ENCODE peak calls at places on chromosomes 16 and 17, in five cellular contexts. H, A, F, I and P are unnamed samples.

GRCh38 chr17:77363821-77364361 is 223.1 kb downstream of the SEC14L1 start:
- DNase-seq in A (peak; percentile 90), I (no peak), F (no peak), H (no peak), P (peak; percentile 9)

GRCh38 chr16:65195998-65196397 is 74.1 kb upstream of the CDH11 start:
- DNase-seq in F (no peak), I (no peak), A (no peak), H (no peak), P (no peak)

GRCh38 chr16:81668243-81669097 is 110.6 kb upstream of the PLCG2 start:
- DNase-seq in I (no peak), A (no peak), H (no peak), F (no peak), P (no peak)

GRCh38 chr17:80245566-80246265 is 14.9 kb upstream of the RNF213 start:
- DNase-seq in F (no peak), H (no peak), A (no peak), I (no peak), P (no peak)

GRCh38 chr16:69283851-69284250 is 27.3 kb upstream of the VPS4A start:
- DNase-seq in F (no peak), H (no peak), I (no peak), A (no peak), P (no peak)

GRCh38 chr16:81004646-81005353 is 1.9 kb downstream of the CMC2 start:
- DNase-seq in H (no peak), F (peak; percentile 46), A (no peak), I (no peak), P (no peak)

GRCh38 chr16:25481636-25482035 is 210.1 kb upstream of the HS3ST4 start:
- DNase-seq in A (no peak), F (no peak), I (no peak), H (no peak), P (no peak)

GRCh38 chr17:64621772-64622171 is 40.3 kb downstream of the SMURF2 start:
- DNase-seq in F (no peak), I (no peak), A (no peak), H (no peak), P (no peak)

GRCh38 chr17:15498107-15498506 is 30.7 kb upstream of the CDRT4 start:
- DNase-seq in H (no peak), I (no peak), F (no peak), A (no peak), P (no peak)

GRCh38 chr17:75843577-75844529 is at the start of gene UNC13D:
- DNase-seq in I (no peak), F (no peak), H (no peak), A (peak; percentile 86), P (peak; percentile 47)

GRCh38 chr16:58414938-58415451 is 22.7 kb downstream of the GINS3 start:
- DNase-seq in H (no peak), F (peak; percentile 30), I (no peak), A (no peak), P (no peak)

GRCh38 chr17:56599093-56599492 is 5.6 kb downstream of the NOG start:
- DNase-seq in I (no peak), A (no peak), H (no peak), F (no peak), P (no peak)

GRCh38 chr17:1030684-1031557 is 34.0 kb downstream of the TIMM22 start:
- DNase-seq in A (no peak), I (no peak), H (no peak), F (no peak), P (no peak)

GRCh38 chr17:29096094-29096493 is 53.2 kb downstream of the PIPOX start:
- DNase-seq in I (no peak), A (no peak), F (no peak), H (no peak), P (no peak)

GRCh38 chr17:27544350-27545131 is 86.4 kb upstream of the LGALS9 start:
- DNase-seq in F (no peak), H (no peak), A (no peak), I (no peak), P (no peak)

GRCh38 chr16:2964416-2965223 is 545 bp downstream of the KREMEN2 start:
- DNase-seq in H (no peak), I (no peak), A (peak; percentile 80), F (no peak), P (peak; percentile 97)

GRCh38 chr17:82819015-82819414 is 20.8 kb downstream of the ZNF750 start:
- DNase-seq in F (no peak), H (no peak), I (no peak), A (no peak), P (no peak)

GRCh38 chr16:1791943-1792812 is 1.3 kb downstream of the IGFALS start:
- DNase-seq in H (no peak), A (peak; percentile 72), F (no peak), I (no peak), P (no peak)

GRCh38 chr16:80948886-80949502 is 57.7 kb downstream of the CMC2 start:
- DNase-seq in H (no peak), F (peak; percentile 24), I (no peak), A (no peak), P (peak; percentile 19)

GRCh38 chr16:4748682-4749411 is 14.5 kb downstream of the DNAAF8 start:
- DNase-seq in H (no peak), F (no peak), A (no peak), I (no peak), P (no peak)

GRCh38 chr17:40515491-40516041 is 14.1 kb upstream of the TNS4 start:
- DNase-seq in I (no peak), H (no peak), A (no peak), F (no peak), P (no peak)

GRCh38 chr17:19372866-19373505 is 5.3 kb upstream of the MAPK7 start:
- DNase-seq in H (no peak), A (no peak), F (no peak), I (no peak), P (no peak)

GRCh38 chr17:48374650-48375230 is 55.3 kb downstream of the SKAP1 start:
- DNase-seq in A (no peak), F (no peak), I (no peak), H (no peak), P (peak; percentile 78)

GRCh38 chr16:54283735-54284318 is 2.8 kb downstream of the IRX3 start:
- DNase-seq in H (no peak), I (no peak), F (no peak), A (peak; percentile 67), P (no peak)

GRCh38 chr17:57243171-57243622 is 13.1 kb upstream of the MSI2 start:
- DNase-seq in F (peak; percentile 63), H (no peak), I (no peak), A (no peak), P (peak; percentile 76)

GRCh38 chr17:82751171-82751570 is 694 bp upstream of the TBCD start:
- DNase-seq in I (no peak), F (no peak), A (peak; percentile 84), H (no peak), P (no peak)

GRCh38 chr17:8900626-8901585 is 33.4 kb upstream of the PIK3R6 start:
- DNase-seq in A (no peak), H (no peak), F (no peak), I (no peak), P (no peak)
- TF ChIP-seq CTCF in A (no peak), H (no peak), F (no peak), I (no peak), P (no peak)

DNA sequence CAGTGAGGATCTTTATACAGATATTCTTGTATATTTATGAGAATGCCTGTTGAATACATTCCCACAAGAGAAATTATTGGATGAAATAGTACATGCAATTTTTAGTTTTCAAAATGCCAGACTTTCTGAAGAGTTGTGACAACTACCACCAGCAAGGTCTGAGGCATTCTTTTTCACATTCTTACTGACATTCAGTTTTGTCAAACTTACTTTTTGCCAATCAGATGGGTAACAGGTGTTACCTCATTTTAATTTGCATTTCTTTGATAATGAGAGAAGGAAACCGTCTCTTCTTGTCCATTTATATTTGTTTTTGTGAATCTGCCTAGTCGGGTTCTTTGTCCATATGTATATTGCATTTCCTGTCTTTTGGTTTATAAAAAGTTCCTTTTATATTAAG is 24.3 kb downstream of the NOL11 start:
- DNase-seq in H (no peak), I (no peak), F (no peak), A (no peak), P (no peak)
- H3K36me3 ChIP-seq in H (peaks cover 53% of the 10 kb centered on the region), I (peaks cover 82% of the 10 kb centered on the region), F (peaks cover 6% of the 10 kb centered on the region), A (peaks cover 58% of the 10 kb centered on the region), P (peaks cover 98% of the 10 kb centered on the region)

DNA sequence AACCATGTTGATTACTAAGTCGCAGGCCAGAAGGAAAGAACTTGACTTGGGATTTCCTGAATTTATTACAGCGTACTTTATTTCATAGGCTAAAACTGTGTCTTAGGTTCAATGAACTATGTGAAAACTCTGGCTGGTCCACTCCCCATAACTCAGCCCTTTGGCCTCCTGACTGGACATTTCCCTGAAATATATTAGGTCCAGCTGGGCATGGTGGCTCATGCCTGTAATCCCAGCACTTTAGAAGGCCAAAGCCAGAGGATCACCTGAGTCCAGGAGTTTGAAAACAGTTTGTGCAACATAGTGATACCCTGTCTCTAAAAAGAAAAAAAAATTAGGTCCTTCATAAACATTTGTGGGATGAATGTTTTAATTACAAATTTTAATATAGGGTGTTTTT is 97.0 kb downstream of the CYLD start:
- DNase-seq in I (no peak), A (no peak), F (no peak), H (no peak), P (no peak)
- H3K9me3 ChIP-seq in I (no peaks in the 10 kb centered on the region), A (no peaks in the 10 kb centered on the region), F (no peaks in the 10 kb centered on the region), H (no peaks in the 10 kb centered on the region), P (no peaks in the 10 kb centered on the region)

GRCh38 chr17:35117984-35118383 is 1.7 kb downstream of the RAD51D start:
- DNase-seq in H (no peak), A (no peak), F (no peak), I (no peak), P (no peak)
- TF ChIP-seq CTCF in H (no peak), A (no peak), F (no peak), I (no peak), P (no peak)

GRCh38 chr16:89268987-89269735 is 51.7 kb downstream of the ZNF778 start:
- DNase-seq in I (no peak), F (no peak), H (no peak), A (peak; percentile 41), P (no peak)
- H3K36me3 ChIP-seq in I (peaks cover 81% of the 10 kb centered on the region), F (peaks cover 4% of the 10 kb centered on the region), H (peaks cover 40% of the 10 kb centered on the region), A (peaks cover 7% of the 10 kb centered on the region), P (no peaks in the 10 kb centered on the region)

GRCh38 chr16:31888735-31889134 is 15.1 kb downstream of the ZNF267 start:
- DNase-seq in I (no peak), F (no peak), A (no peak), H (no peak), P (no peak)
- H3K9me3 ChIP-seq in I (peaks cover 5% of the 10 kb centered on the region), F (no peaks in the 10 kb centered on the region), A (no peaks in the 10 kb centered on the region), H (no peaks in the 10 kb centered on the region), P (no peaks in the 10 kb centered on the region)

DNA sequence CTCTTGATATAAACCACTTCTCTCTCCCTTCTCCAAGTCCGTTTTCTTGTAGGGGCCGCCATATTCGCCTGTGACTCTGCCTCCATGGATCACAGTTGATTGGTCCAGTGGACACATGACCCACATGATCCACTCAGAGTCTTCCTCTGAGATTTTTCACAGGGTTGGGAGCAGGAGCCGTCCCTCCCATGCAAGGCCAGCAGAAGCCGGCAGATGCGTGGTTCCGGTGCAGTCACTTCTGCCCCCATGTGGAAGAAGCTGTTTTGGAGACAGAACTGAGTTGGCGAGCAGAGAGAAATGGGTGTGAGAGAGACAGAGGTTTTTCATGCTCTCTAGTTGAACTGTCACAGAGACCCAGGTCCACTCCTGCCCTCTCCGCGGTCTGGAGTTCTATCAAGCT is 83.3 kb downstream of the C16orf95 start:
- DNase-seq in H (no peak), I (no peak), A (no peak), F (no peak), P (peak; percentile 9)
- TF ChIP-seq CTCF in H (no peak), I (no peak), A (no peak), F (no peak), P (no peak)